ENCODE peak calls at places on chromosomes 2 and 18, in four cellular contexts. A is colonic mucosa; L is tibial artery; V is stimulated activated CD4-positive, alpha-beta T cell treated with anti-CD3 and anti-CD28 coated beads, Interleukin-2, amount 100 ng/mL, for 24 hours. H is an unnamed sample.

GRCh38 chr2:150477347-150477746 is 10.1 kb downstream of the RND3 start:
- DNase-seq in V (no peak), L (no peak), A (peak; percentile 85), H (no peak)

GRCh38 chr2:234348081-234348480 is 148.8 kb downstream of the ARL4C start:
- DNase-seq in V (no peak), A (no peak), L (peak; percentile 43), H (no peak)

GRCh38 chr18:4639628-4640310 is 184.7 kb upstream of the DLGAP1 start:
- DNase-seq in A (no peak), V (no peak), L (no peak), H (no peak)

GRCh38 chr2:145207884-145208283 is 688.0 kb upstream of the ZEB2 start:
- DNase-seq in L (no peak), A (no peak), V (no peak), H (no peak)

GRCh38 chr18:27954226-27954625 is 222.7 kb downstream of the CDH2 start:
- DNase-seq in A (no peak), V (no peak), L (no peak), H (no peak)

GRCh38 chr2:23602113-23602512 is 217.1 kb downstream of the KLHL29 start:
- DNase-seq in A (no peak), L (peak; percentile 75), V (no peak), H (no peak)

GRCh38 chr2:132941296-132942020 is 271.5 kb upstream of the LYPD1 start:
- DNase-seq in V (no peak), L (no peak), A (no peak), H (no peak)

GRCh38 chr2:36338827-36339145 is 16.8 kb upstream of the CRIM1 start:
- DNase-seq in A (no peak), L (no peak), V (no peak), H (no peak)

GRCh38 chr2:207926133-207927076 is 98.9 kb downstream of the PLEKHM3 start:
- DNase-seq in V (no peak), A (no peak), L (peak; percentile 68), H (no peak)

GRCh38 chr18:62282188-62282629 is 42.9 kb upstream of the TNFRSF11A start:
- DNase-seq in A (no peak), V (no peak), L (no peak), H (no peak)